ENCODE peak calls at places on chromosome 1, in seven cellular contexts. V is transverse colon, W is A673, A is heart right ventricle, Q is brain microvascular endothelial cell, C is fibroblast of lung, T is AG10803. J is an unnamed sample.

GRCh38 chr1:53582211-53583020 is 123.2 kb downstream of the DMRTB1 start:
- DNase-seq in V (no peak), W (no peak), A (no peak), Q (no peak), C (no peak), T (no peak), J (no peak)

GRCh38 chr1:226098870-226099832 is 36.6 kb downstream of the H3-3A start:
- DNase-seq in V (no peak), W (no peak), A (no peak), Q (no peak), C (no peak), T (no peak), J (peak)

GRCh38 chr1:168709896-168710305 is 19.1 kb downstream of the DPT start:
- DNase-seq in V (no peak), W (peak), A (no peak), Q (peak), C (peak), T (peak), J (peak)

GRCh38 chr1:15031251-15031930 is 122.2 kb upstream of the TMEM51 start:
- DNase-seq in V (no peak), W (no peak), A (no peak), Q (peak), C (peak), T (peak), J (peak)

GRCh38 chr1:178488393-178488792 is 8.4 kb downstream of the CLEC20A start:
- DNase-seq in V (no peak), W (no peak), A (no peak), Q (no peak), C (no peak), T (no peak), J (no peak)

GRCh38 chr1:202187040-202187671 is 6.4 kb upstream of the LGR6 start:
- DNase-seq in V (peak), W (no peak), A (no peak), Q (no peak), C (no peak), T (no peak), J (no peak)

GRCh38 chr1:88877382-88877825 is 14.0 kb downstream of the GTF2B start:
- DNase-seq in V (no peak), W (peak), A (no peak), Q (peak), C (peak), T (peak), J (peak)

GRCh38 chr1:99599678-99600175 is 46.2 kb upstream of the PALMD start:
- DNase-seq in V (no peak), W (no peak), A (peak), Q (peak), C (peak), T (peak), J (peak)

GRCh38 chr1:3772027-3772714 is 378 bp upstream of the SMIM1 start:
- DNase-seq in V (peak), W (peak), A (peak), Q (peak), C (peak), T (peak), J (peak)

GRCh38 chr1:63642901-63643300 is 49.7 kb downstream of the PGM1 start:
- DNase-seq in V (no peak), W (peak), A (no peak), Q (no peak), C (no peak), T (no peak), J (no peak)

GRCh38 chr1:172167801-172168596 is 252.5 kb upstream of the C1orf105 start:
- DNase-seq in V (no peak), W (peak), A (no peak), Q (peak), C (peak), T (peak), J (peak)

GRCh38 chr1:86712088-86712860 is 7.9 kb downstream of the SH3GLB1 start:
- DNase-seq in V (no peak), W (no peak), A (no peak), Q (no peak), C (no peak), T (no peak), J (no peak)

GRCh38 chr1:168531605-168532345 is 12.0 kb downstream of the XCL2 start:
- DNase-seq in V (no peak), W (no peak), A (no peak), Q (no peak), C (peak), T (no peak), J (no peak)

GRCh38 chr1:89274431-89274857 is 1.8 kb upstream of the GBP5 start:
- DNase-seq in V (no peak), W (no peak), A (no peak), Q (no peak), C (peak), T (peak), J (peak)

GRCh38 chr1:223726380-223727001 is 14.2 kb downstream of the CAPN2 start:
- DNase-seq in V (peak), W (peak), A (peak), Q (peak), C (peak), T (peak), J (peak)

GRCh38 chr1:174812656-174813055 is 187.1 kb upstream of the CACYBP start:
- DNase-seq in V (no peak), W (no peak), A (no peak), Q (peak), C (no peak), T (no peak), J (peak)

GRCh38 chr1:17520041-17520440 is 19.5 kb upstream of the ARHGEF10L start:
- DNase-seq in V (peak), W (no peak), A (no peak), Q (no peak), C (no peak), T (no peak), J (no peak)

GRCh38 chr1:87117761-87118160 is 203.3 kb downstream of the HS2ST1 start:
- DNase-seq in V (no peak), W (peak), A (no peak), Q (peak), C (peak), T (peak), J (peak)

GRCh38 chr1:47211796-47212269 is 20.2 kb downstream of the TAL1 start:
- DNase-seq in V (no peak), W (no peak), A (peak), Q (no peak), C (no peak), T (no peak), J (no peak)

GRCh38 chr1:16254263-16254948 is 17.4 kb upstream of the CPLANE2 start:
- DNase-seq in V (no peak), W (no peak), A (no peak), Q (no peak), C (peak), T (no peak), J (peak)

GRCh38 chr1:2474104-2474787 is 1.8 kb upstream of the PLCH2 start:
- DNase-seq in V (no peak), W (no peak), A (no peak), Q (no peak), C (no peak), T (no peak), J (no peak)

GRCh38 chr1:178093150-178093957 is 550 bp upstream of the RASAL2 start:
- DNase-seq in V (peak), W (peak), A (peak), Q (peak), C (peak), T (peak), J (peak)

GRCh38 chr1:228920791-228921190 is 185.5 kb downstream of the RHOU start:
- DNase-seq in V (no peak), W (no peak), A (no peak), Q (no peak), C (peak), T (peak), J (peak)

GRCh38 chr1:53308512-53308911 is 19.4 kb downstream of the LRP8 start:
- DNase-seq in V (no peak), W (no peak), A (no peak), Q (no peak), C (no peak), T (no peak), J (no peak)

GRCh38 chr1:155970531-155971167 is 7.7 kb downstream of the ARHGEF2 start:
- DNase-seq in V (peak), W (no peak), A (peak), Q (peak), C (peak), T (peak), J (peak)
- H3K4me3 ChIP-seq in V (no peak), W (no peak), A (no peak), Q (no peak), C (no peak), T (peak), J (peak)

GRCh38 chr1:110120960-110121561 is 8.8 kb downstream of the UBL4B start:
- DNase-seq in V (no peak), W (no peak), A (no peak), Q (no peak), C (no peak), T (no peak), J (no peak)
- TF ChIP-seq CTCF in V (no peak), W (no peak), A (no peak), Q (no peak), C (no peak), T (no peak), J (no peak)

DNA sequence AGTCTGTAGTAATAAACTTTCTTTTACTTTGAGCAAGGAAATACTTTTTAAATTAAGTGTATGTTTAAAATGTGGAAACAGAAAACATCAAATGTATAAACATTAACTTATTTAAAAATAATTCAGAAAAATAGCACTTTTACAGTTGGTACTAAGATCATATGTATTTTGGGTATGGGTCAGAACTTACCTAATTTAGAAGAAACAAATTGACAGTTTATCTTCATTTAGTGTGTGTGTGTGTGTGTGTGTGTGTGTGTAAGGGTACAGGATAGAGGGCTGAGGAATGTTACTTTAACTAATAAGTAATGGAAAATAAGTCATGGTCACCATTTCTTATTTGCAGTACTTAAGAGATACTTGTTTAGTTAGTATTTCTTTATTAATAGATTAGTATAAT is 3.3 kb downstream of the MAN1A2 start:
- DNase-seq in V (no peak), W (no peak), A (no peak), Q (no peak), C (no peak), T (no peak), J (no peak)
- H3K4me3 ChIP-seq in V (no peak), W (peak), A (peak), Q (peak), C (peak), T (no peak), J (no peak)

GRCh38 chr1:40782371-40782956 is 1.1 kb upstream of the KCNQ4 start:
- DNase-seq in V (peak), W (no peak), A (peak), Q (no peak), C (no peak), T (no peak), J (no peak)
- TF ChIP-seq CTCF in V (no peak), W (no peak), A (peak), Q (peak), C (peak), T (no peak), J (peak)

DNA sequence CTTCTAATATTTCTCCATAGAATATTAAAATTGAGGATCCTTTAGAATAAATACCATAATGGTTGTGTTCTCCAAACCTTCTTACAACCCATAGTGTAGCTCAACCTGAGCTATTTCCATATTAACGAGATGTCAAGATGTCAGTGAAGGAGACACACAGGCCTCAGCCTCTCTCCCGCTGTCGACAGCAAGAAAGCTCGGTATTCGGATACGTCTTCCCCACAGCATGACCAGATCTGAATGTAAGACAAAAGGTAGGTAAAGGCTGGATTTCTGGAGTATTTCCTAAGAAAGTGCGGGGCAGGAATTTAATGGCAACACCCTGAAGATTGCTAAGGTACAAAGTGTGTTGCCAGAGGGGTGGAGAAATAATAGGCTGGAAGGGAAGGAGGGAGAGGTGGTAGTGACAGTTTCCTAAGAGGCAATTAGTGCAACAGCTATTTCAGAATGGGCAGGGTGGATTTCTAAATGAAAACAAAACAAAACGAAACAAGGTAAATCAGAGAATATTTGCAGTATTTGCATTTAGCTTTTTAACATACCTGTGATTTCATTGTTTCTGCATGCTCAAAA is 1.7 kb downstream of the ADSS2 start:
- DNase-seq in V (no peak), W (no peak), A (no peak), Q (no peak), C (no peak), T (no peak), J (no peak)
- H3K4me3 ChIP-seq in V (peak), W (peak), A (peak), Q (peak), C (peak), T (peak), J (peak)

GRCh38 chr1:204491653-204492052 is 3.0 kb downstream of the PIK3C2B start:
- DNase-seq in V (no peak), W (no peak), A (no peak), Q (no peak), C (no peak), T (no peak), J (no peak)

GRCh38 chr1:204495078-204495753 is 611 bp upstream of the PIK3C2B start:
- DNase-seq in V (no peak), W (no peak), A (no peak), Q (no peak), C (no peak), T (no peak), J (no peak)

GRCh38 chr1:204493882-204494280 is 724 bp downstream of the PIK3C2B start:
- DNase-seq in V (peak), W (peak), A (peak), Q (peak), C (peak), T (no peak), J (peak)

GRCh38 chr1:204494281-204495077 is at the start of gene PIK3C2B:
- DNase-seq in V (peak), W (peak), A (peak), Q (peak), C (peak), T (peak), J (peak)

GRCh38 chr1:204493145-204493881 is 1.3 kb downstream of the PIK3C2B start:
- DNase-seq in V (peak), W (peak), A (peak), Q (no peak), C (peak), T (peak), J (peak)
- TF ChIP-seq CTCF in V (no peak), W (no peak), A (no peak), Q (no peak), C (no peak), T (no peak), J (no peak)

GRCh38 chr1:58249729-58250586 is 296.6 kb downstream of the OMA1 start:
- DNase-seq in V (no peak), W (peak), A (peak), Q (peak), C (peak), T (peak), J (peak)
- H3K4me3 ChIP-seq in V (peak), W (peak), A (peak), Q (peak), C (no peak), T (peak), J (no peak)

GRCh38 chr1:44907909-44908308 is 64.9 kb upstream of the PTCH2 start:
- DNase-seq in V (no peak), W (no peak), A (no peak), Q (no peak), C (no peak), T (no peak), J (no peak)
- TF ChIP-seq CTCF in V (no peak), W (no peak), A (peak), Q (no peak), C (no peak), T (no peak), J (no peak)

GRCh38 chr1:9070421-9071015 is 1.1 kb upstream of the SLC2A5 start:
- DNase-seq in V (no peak), W (no peak), A (no peak), Q (no peak), C (no peak), T (no peak), J (no peak)
- H3K4me3 ChIP-seq in V (no peak), W (no peak), A (no peak), Q (no peak), C (no peak), T (no peak), J (no peak)